ENCODE peak calls at places on chromosomes 2 and 18, in seven cellular contexts. F, T, U, A, C, B and S are unnamed samples.

GRCh38 chr2:86068098-86069047 is 37.3 kb downstream of the POLR1A start:
- DNase-seq in T (no peak), B (no peak), U (peak; percentile 9), C (no peak), A (no peak), F (no peak), S (no peak)

GRCh38 chr18:50627594-50628542 is 68.0 kb downstream of the MAPK4 start:
- DNase-seq in U (no peak), F (no peak), A (no peak), T (no peak), B (no peak), C (no peak), S (no peak)

GRCh38 chr2:47048801-47049480 is 106.2 kb downstream of the STPG4 start:
- DNase-seq in U (no peak), B (no peak), A (no peak), C (no peak), F (peak; percentile 34), T (no peak), S (no peak)

GRCh38 chr2:209423562-209424541 is at the start of gene MAP2:
- DNase-seq in A (peak; percentile 77), B (peak; percentile 75), U (peak; percentile 71), F (peak; percentile 92), T (peak; percentile 94), C (peak; percentile 93), S (peak; percentile 73)

GRCh38 chr18:36850527-36851201 is 21.7 kb downstream of the KIAA1328 start:
- DNase-seq in T (peak; percentile 7), A (no peak), C (no peak), U (peak; percentile 94), F (no peak), B (no peak), S (peak; percentile 24)

GRCh38 chr2:192814376-192814775 is 619.6 kb upstream of the TMEFF2 start:
- DNase-seq in T (no peak), F (no peak), U (no peak), A (no peak), B (no peak), C (no peak), S (no peak)

GRCh38 chr18:56789004-56789888 is 138.1 kb downstream of the WDR7 start:
- DNase-seq in T (peak; percentile 25), U (peak; percentile 25), B (peak; percentile 33), A (no peak), F (peak; percentile 32), C (no peak), S (peak; percentile 54)

GRCh38 chr2:110674620-110675555 is 3.0 kb downstream of the BUB1 start:
- DNase-seq in C (peak; percentile 17), A (no peak), U (peak; percentile 46), T (no peak), B (no peak), F (peak; percentile 17), S (peak; percentile 15)

GRCh38 chr18:48832961-48833700 is 117.6 kb downstream of the SMAD7 start:
- DNase-seq in A (no peak), B (peak; percentile 26), U (peak; percentile 72), C (peak; percentile 30), T (no peak), F (no peak), S (peak; percentile 96)

GRCh38 chr2:6418316-6418715 is 447.4 kb downstream of the CMPK2 start:
- DNase-seq in U (no peak), B (no peak), C (no peak), F (no peak), A (no peak), T (no peak), S (no peak)

GRCh38 chr2:159157361-159158045 is 129.0 kb downstream of the WDSUB1 start:
- DNase-seq in A (no peak), C (no peak), T (no peak), B (no peak), F (no peak), U (no peak), S (no peak)

GRCh38 chr2:240564571-240565266 is 3.6 kb upstream of the RNPEPL1 start:
- DNase-seq in T (no peak), C (no peak), A (no peak), B (peak; percentile 67), U (peak; percentile 14), F (no peak), S (peak; percentile 73)

GRCh38 chr18:79326413-79327198 is 69.1 kb upstream of the NFATC1 start:
- DNase-seq in A (no peak), B (no peak), U (no peak), C (no peak), T (no peak), F (no peak), S (no peak)

GRCh38 chr2:223041527-223042109 is 10.4 kb upstream of the KCNE4 start:
- DNase-seq in F (peak; percentile 70), B (peak; percentile 50), A (no peak), C (no peak), U (peak; percentile 95), T (peak; percentile 84), S (peak; percentile 98)

GRCh38 chr2:55618025-55618648 is 715 bp upstream of the PPP4R3B start:
- DNase-seq in T (no peak), C (no peak), F (no peak), A (no peak), U (peak; percentile 0), B (peak; percentile 50), S (no peak)

GRCh38 chr2:191637182-191638078 is 40.5 kb upstream of the NABP1 start:
- DNase-seq in U (peak; percentile 66), T (no peak), C (no peak), A (no peak), F (no peak), B (peak; percentile 50), S (peak; percentile 64)

GRCh38 chr18:1954583-1955312 is 616.6 kb downstream of the METTL4 start:
- DNase-seq in A (no peak), C (no peak), T (no peak), F (no peak), U (no peak), B (no peak), S (no peak)

GRCh38 chr2:201618744-201619654 is 24.3 kb downstream of the TMEM237 start:
- DNase-seq in F (peak; percentile 20), B (no peak), T (no peak), A (peak; percentile 21), C (peak; percentile 62), U (no peak), S (no peak)

GRCh38 chr2:65040414-65041261 is 15.6 kb upstream of the CEP68 start:
- DNase-seq in T (peak; percentile 67), A (peak; percentile 62), U (peak; percentile 75), C (peak; percentile 56), B (peak; percentile 86), F (peak; percentile 86), S (peak; percentile 76)

GRCh38 chr2:225894240-225894980 is 494.9 kb downstream of the NYAP2 start:
- DNase-seq in T (no peak), B (peak; percentile 18), C (no peak), F (no peak), U (peak; percentile 68), A (no peak), S (peak; percentile 48)